ENCODE peak calls at places on chromosome 20, in four cellular contexts. Z is spleen, J is lower lobe of right lung, M is IMR-90. S is an unnamed sample.

GRCh38 chr20:64035066-64035932 is 683 bp upstream of the C20orf204 start:
- DNase-seq in Z (peak; percentile 73), J (no peak), M (no peak), S (no peak)

GRCh38 chr20:13356591-13356990 is 135.5 kb downstream of the ISM1 start:
- DNase-seq in Z (no peak), J (no peak), M (no peak), S (no peak)

GRCh38 chr20:32018269-32019155 is 8.3 kb downstream of the CCM2L start:
- DNase-seq in Z (peak; percentile 86), J (peak; percentile 74), M (no peak), S (peak; percentile 67)

GRCh38 chr20:9202440-9203080 is 133.7 kb downstream of the PLCB4 start:
- DNase-seq in Z (no peak), J (no peak), M (no peak), S (no peak)

GRCh38 chr20:42530855-42531674 is 658.6 kb downstream of the PTPRT start:
- DNase-seq in Z (no peak), J (no peak), M (no peak), S (no peak)

GRCh38 chr20:63177785-63178444 is 38.0 kb downstream of the YTHDF1 start:
- DNase-seq in Z (peak; percentile 62), J (no peak), M (no peak), S (no peak)

GRCh38 chr20:53243152-53243551 is 271.0 kb downstream of the TSHZ2 start:
- DNase-seq in Z (no peak), J (no peak), M (no peak), S (no peak)

GRCh38 chr20:57748601-57749130 is 38.9 kb upstream of the PMEPA1 start:
- DNase-seq in Z (peak; percentile 81), J (peak; percentile 74), M (peak; percentile 50), S (peak; percentile 57)

GRCh38 chr20:14800743-14801425 is 463.5 kb upstream of the FLRT3 start:
- DNase-seq in Z (no peak), J (no peak), M (no peak), S (no peak)

GRCh38 chr20:32685541-32686529 is 12.1 kb upstream of the C20orf203 start:
- DNase-seq in Z (no peak), J (no peak), M (peak; percentile 93), S (peak; percentile 52)

GRCh38 chr20:58712116-58712822 is 19.7 kb downstream of the NPEPL1 start:
- DNase-seq in Z (no peak), J (no peak), M (no peak), S (no peak)

GRCh38 chr20:4025125-4025524 is 9.8 kb upstream of the RNF24 start:
- DNase-seq in Z (no peak), J (no peak), M (no peak), S (no peak)

GRCh38 chr20:64158346-64159285 is 5.6 kb upstream of the MYT1 start:
- DNase-seq in Z (no peak), J (peak; percentile 10), M (no peak), S (no peak)

GRCh38 chr20:10848810-10849370 is 175.1 kb upstream of the JAG1 start:
- DNase-seq in Z (no peak), J (no peak), M (peak; percentile 94), S (no peak)

GRCh38 chr20:46222521-46223007 is 85.7 kb downstream of the CDH22 start:
- DNase-seq in Z (no peak), J (no peak), M (no peak), S (no peak)

GRCh38 chr20:4613718-4614620 is 107.7 kb upstream of the PRND start:
- DNase-seq in Z (no peak), J (no peak), M (no peak), S (no peak)

GRCh38 chr20:44282148-44282547 is 28.9 kb downstream of the FITM2 start:
- DNase-seq in Z (no peak), J (no peak), M (no peak), S (no peak)
- H3K27ac ChIP-seq in Z (no peak overlapping the region), J (no peak overlapping the region), M (no peak overlapping the region), S (no peak overlapping the region)

GRCh38 chr20:1390552-1391403 is 2.1 kb downstream of the FKBP1A start:
- DNase-seq in Z (no peak), J (no peak), M (no peak), S (no peak)
- H3K4me1 ChIP-seq in Z (peaks cover 94% of the 10 kb centered on the region), J (peaks cover 74% of the 10 kb centered on the region), M (peaks cover 26% of the 10 kb centered on the region), S (peaks cover 42% of the 10 kb centered on the region)

DNA sequence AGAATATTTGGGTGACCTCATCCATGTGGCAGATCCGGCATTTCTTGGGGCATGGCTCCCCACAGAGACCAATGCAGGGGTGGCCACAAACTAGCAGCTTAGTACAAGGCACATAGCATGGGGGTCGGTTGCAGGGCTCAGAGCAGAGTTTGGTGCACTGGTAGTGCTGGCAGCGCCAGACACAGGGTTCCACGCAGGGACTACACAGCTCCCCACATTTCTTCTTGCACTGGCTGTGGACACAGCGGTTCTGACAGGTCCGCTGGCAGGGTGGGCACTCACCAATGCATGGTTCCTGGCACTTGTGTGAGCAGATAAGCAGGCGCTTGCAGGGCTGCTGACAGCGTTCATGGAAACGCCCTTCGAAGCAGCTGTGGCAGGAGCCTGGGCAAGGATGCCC is 29.1 kb downstream of the DDX27 start:
- DNase-seq in Z (no peak), J (no peak), M (no peak), S (no peak)
- H3K27ac ChIP-seq in Z (no peak overlapping the region), J (peak overlapping the region; percentile 31), M (no peak overlapping the region), S (no peak overlapping the region)

GRCh38 chr20:25246182-25246943 is 1.5 kb upstream of the PYGB start:
- DNase-seq in Z (no peak), J (no peak), M (no peak), S (no peak)
- H3K4me1 ChIP-seq in Z (peaks cover 48% of the 10 kb centered on the region), J (peaks cover 29% of the 10 kb centered on the region), M (peaks cover 10% of the 10 kb centered on the region), S (peaks cover 12% of the 10 kb centered on the region)

DNA sequence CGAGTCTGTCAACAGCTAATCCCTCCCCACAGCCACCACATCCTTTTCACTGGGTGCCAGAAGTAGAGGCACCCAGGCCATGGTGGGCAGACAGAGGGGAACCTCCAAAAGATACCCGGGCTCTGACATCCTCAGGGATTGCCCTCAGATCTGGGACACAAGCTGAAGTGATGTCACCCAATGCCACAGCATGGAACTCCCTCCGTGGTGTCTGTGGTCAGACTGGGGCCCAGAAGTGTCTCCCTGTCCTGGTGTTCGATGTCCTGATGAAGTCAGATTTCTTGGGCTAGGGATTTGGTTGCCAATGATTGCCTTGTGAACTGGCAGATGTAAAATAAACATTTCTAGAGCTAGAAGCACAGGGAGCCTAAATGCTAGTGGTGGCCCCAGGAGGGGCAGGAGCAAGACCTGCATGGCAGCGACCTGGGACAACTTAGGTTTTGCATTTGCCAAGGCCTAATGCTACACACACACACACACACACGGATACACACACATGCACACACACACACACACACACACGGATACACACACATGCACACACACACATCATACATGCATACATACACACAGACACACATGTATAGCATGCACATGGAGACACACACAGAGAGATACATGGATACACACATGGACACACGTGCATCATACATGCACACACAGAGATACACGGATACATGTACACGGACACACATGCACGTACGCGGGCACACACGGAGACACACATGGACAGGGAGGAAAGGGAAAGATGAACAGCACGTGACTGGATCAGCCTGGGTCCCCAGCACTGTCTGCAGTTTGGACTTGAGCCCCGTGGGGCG is 221.0 kb downstream of the NFATC2 start:
- DNase-seq in Z (no peak), J (no peak), M (no peak), S (no peak)
- H3K27ac ChIP-seq in Z (no peak overlapping the region), J (no peak overlapping the region), M (no peak overlapping the region), S (no peak overlapping the region)

DNA sequence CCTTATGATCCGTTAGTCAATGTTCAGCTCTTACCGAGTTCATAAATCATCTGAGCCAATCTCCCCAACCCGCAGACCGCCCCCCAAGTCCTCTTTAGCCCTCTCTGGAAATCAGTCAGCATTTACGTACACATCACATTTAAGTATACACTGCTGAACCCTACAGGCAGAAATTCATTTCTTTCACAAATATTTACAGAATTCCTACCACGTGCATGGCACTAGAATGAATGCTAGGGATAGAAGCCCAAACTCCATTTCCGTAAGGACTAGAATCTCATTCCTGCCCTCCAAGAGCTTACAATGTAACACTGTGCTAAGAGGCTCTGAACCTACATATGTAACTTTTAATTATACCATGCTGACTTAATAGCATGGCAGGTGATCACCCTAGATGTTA is 1.8 kb downstream of the OSER1 start:
- DNase-seq in Z (no peak), J (no peak), M (peak; percentile 66), S (no peak)
- H3K4me1 ChIP-seq in Z (peaks cover 84% of the 10 kb centered on the region), J (peaks cover 55% of the 10 kb centered on the region), M (peaks cover 10% of the 10 kb centered on the region), S (peaks cover 47% of the 10 kb centered on the region)

GRCh38 chr20:33796907-33797544 is 14.1 kb upstream of the CHMP4B start:
- DNase-seq in Z (no peak), J (no peak), M (no peak), S (no peak)
- H3K27ac ChIP-seq in Z (no peak overlapping the region), J (peak overlapping the region; percentile 64), M (no peak overlapping the region), S (no peak overlapping the region)